ENCODE peak calls at places on chromosome 13, in six cellular contexts. S is posterior cingulate gyrus; V is activated gamma-delta T cell treated with anti-CD3 and anti-CD28 coated beads, Interleukin-2, amount 50 U/mL, for 16 hours; R is LHCN-M2; D is tibial artery; C is M059J. B is an unnamed sample.

GRCh38 chr13:67735651-67736050 is 505.5 kb upstream of the PCDH9 start:
- DNase-seq in S (no peak), V (no peak), R (no peak), D (no peak), C (no peak), B (no peak)

GRCh38 chr13:112244495-112245177 is 131.5 kb upstream of the SPACA7 start:
- DNase-seq in S (no peak), V (no peak), R (no peak), D (no peak), C (no peak), B (no peak)

GRCh38 chr13:76717092-76717491 is 169.1 kb downstream of the KCTD12 start:
- DNase-seq in S (no peak), V (no peak), R (peak; percentile 60), D (no peak), C (no peak), B (no peak)

GRCh38 chr13:107734891-107735620 is 480.3 kb downstream of the LIG4 start:
- DNase-seq in S (no peak), V (no peak), R (no peak), D (no peak), C (no peak), B (peak; percentile 24)

GRCh38 chr13:76330756-76331155 is 555.4 kb downstream of the KCTD12 start:
- DNase-seq in S (no peak), V (no peak), R (no peak), D (no peak), C (no peak), B (no peak)

GRCh38 chr13:40193290-40194203 is 472.9 kb downstream of the FOXO1 start:
- DNase-seq in S (peak; percentile 28), V (no peak), R (peak; percentile 28), D (peak; percentile 72), C (no peak), B (peak; percentile 15)

GRCh38 chr13:74761794-74762193 is 627.6 kb upstream of the KLF12 start:
- DNase-seq in S (no peak), V (no peak), R (no peak), D (no peak), C (no peak), B (no peak)

GRCh38 chr13:96081888-96082287 is 8.0 kb upstream of the HS6ST3 start:
- DNase-seq in S (no peak), V (no peak), R (no peak), D (no peak), C (no peak), B (no peak)

GRCh38 chr13:76828316-76828741 is 57.9 kb downstream of the KCTD12 start:
- DNase-seq in S (no peak), V (no peak), R (peak; percentile 44), D (no peak), C (peak; percentile 24), B (no peak)

GRCh38 chr13:32878172-32878571 is 138.1 kb upstream of the KL start:
- DNase-seq in S (no peak), V (no peak), R (no peak), D (no peak), C (peak; percentile 80), B (no peak)

GRCh38 chr13:107124129-107124718 is 556.3 kb upstream of the ARGLU1 start:
- DNase-seq in S (no peak), V (no peak), R (peak; percentile 0), D (no peak), C (no peak), B (no peak)

GRCh38 chr13:75687145-75687763 is 51.1 kb downstream of the LMO7 start:
- DNase-seq in S (no peak), V (no peak), R (peak; percentile 73), D (no peak), C (peak; percentile 47), B (no peak)

GRCh38 chr13:87089391-87089790 is 581.8 kb upstream of the SLITRK5 start:
- DNase-seq in S (no peak), V (no peak), R (peak; percentile 72), D (no peak), C (peak; percentile 55), B (no peak)

GRCh38 chr13:24071423-24072075 is 89.0 kb upstream of the SPATA13 start:
- DNase-seq in S (no peak), V (no peak), R (peak; percentile 79), D (no peak), C (peak; percentile 13), B (no peak)

GRCh38 chr13:39365879-39366278 is 237.1 kb downstream of the LHFPL6 start:
- DNase-seq in S (no peak), V (no peak), R (no peak), D (no peak), C (no peak), B (no peak)

GRCh38 chr13:74074723-74075122 is 59.5 kb downstream of the KLF12 start:
- DNase-seq in S (no peak), V (no peak), R (peak; percentile 63), D (no peak), C (peak; percentile 52), B (no peak)

GRCh38 chr13:95298971-95299627 is 2.2 kb downstream of the ABCC4 start:
- DNase-seq in S (no peak), V (no peak), R (peak; percentile 63), D (no peak), C (peak; percentile 91), B (no peak)

GRCh38 chr13:27654059-27654458 is 32.4 kb downstream of the POLR1D start:
- DNase-seq in S (no peak), V (no peak), R (no peak), D (no peak), C (no peak), B (no peak)

GRCh38 chr13:43596924-43597598 is 189.7 kb downstream of the ENOX1 start:
- DNase-seq in S (no peak), V (no peak), R (no peak), D (no peak), C (no peak), B (no peak)

GRCh38 chr13:85241045-85241444 is 558.2 kb downstream of the SLITRK6 start:
- DNase-seq in S (no peak), V (no peak), R (no peak), D (no peak), C (peak; percentile 61), B (no peak)

GRCh38 chr13:98972627-98973026 is 5.2 kb downstream of the DOCK9 start:
- DNase-seq in S (no peak), V (no peak), R (no peak), D (no peak), C (peak; percentile 94), B (no peak)

GRCh38 chr13:27825153-27825552 is 32.9 kb downstream of the GSX1 start:
- DNase-seq in S (no peak), V (no peak), R (no peak), D (no peak), C (no peak), B (no peak)